ENCODE peak calls at places on chromosomes 2 and 18, in eight cellular contexts. I is HCT116, S is upper lobe of left lung, N is Panc1, O is K562, V is GM23338, Q is HepG2, H is GM12878. J is an unnamed sample.

GRCh38 chr2:23291274-23291673 is 93.7 kb upstream of the KLHL29 start:
- ATAC-seq in I (no peak), S (no peak), N (no peak), O (no peak), V (no peak), Q (no peak), H (no peak), J (peak)

GRCh38 chr2:225526731-225527427 is 127.4 kb downstream of the NYAP2 start:
- ATAC-seq in I (no peak), S (no peak), N (no peak), O (no peak), V (no peak), Q (no peak), H (no peak), J (no peak)

GRCh38 chr2:232420073-232420454 is 13.4 kb downstream of the ALPG start:
- ATAC-seq in I (no peak), S (no peak), N (peak), O (no peak), V (peak), Q (no peak), H (no peak), J (no peak)

GRCh38 chr18:48342125-48342524 is 67.1 kb downstream of the ZBTB7C start:
- ATAC-seq in I (no peak), S (no peak), N (no peak), O (no peak), V (no peak), Q (no peak), H (no peak), J (peak)

GRCh38 chr18:8812631-8813030 is 107.3 kb downstream of the MTCL1 start:
- ATAC-seq in I (no peak), S (no peak), N (no peak), O (no peak), V (no peak), Q (no peak), H (no peak), J (no peak)

GRCh38 chr2:231168460-231169139 is 29.8 kb upstream of the ARMC9 start:
- ATAC-seq in I (no peak), S (peak), N (no peak), O (no peak), V (no peak), Q (no peak), H (no peak), J (no peak)

GRCh38 chr2:149077861-149078260 is 39.4 kb downstream of the LYPD6B start:
- ATAC-seq in I (no peak), S (no peak), N (no peak), O (no peak), V (peak), Q (no peak), H (no peak), J (no peak)

GRCh38 chr2:207375207-207375875 is 154.4 kb upstream of the CREB1 start:
- ATAC-seq in I (no peak), S (no peak), N (no peak), O (no peak), V (no peak), Q (no peak), H (no peak), J (no peak)

GRCh38 chr2:113251118-113251517 is 27.6 kb downstream of the PAX8 start:
- ATAC-seq in I (no peak), S (no peak), N (no peak), O (peak), V (no peak), Q (peak), H (no peak), J (no peak)

GRCh38 chr18:49447810-49448745 is 12.4 kb downstream of the DYM start:
- ATAC-seq in I (peak), S (peak), N (peak), O (peak), V (peak), Q (peak), H (peak), J (no peak)

GRCh38 chr2:9697904-9698303 is 67.1 kb upstream of the YWHAQ start:
- ATAC-seq in I (no peak), S (no peak), N (no peak), O (no peak), V (no peak), Q (peak), H (peak), J (no peak)

GRCh38 chr18:52402814-52403213 is 62.8 kb downstream of the DCC start:
- ATAC-seq in I (no peak), S (no peak), N (no peak), O (no peak), V (no peak), Q (no peak), H (no peak), J (no peak)

GRCh38 chr18:33562741-33563140 is 15.3 kb upstream of the ASXL3 start:
- ATAC-seq in I (no peak), S (no peak), N (no peak), O (no peak), V (no peak), Q (no peak), H (no peak), J (no peak)

GRCh38 chr2:238700506-238701050 is 147.3 kb upstream of the TWIST2 start:
- ATAC-seq in I (no peak), S (no peak), N (no peak), O (no peak), V (no peak), Q (no peak), H (no peak), J (no peak)

GRCh38 chr2:60780741-60781140 is 24.7 kb downstream of the PAPOLG start:
- ATAC-seq in I (no peak), S (peak), N (no peak), O (no peak), V (no peak), Q (no peak), H (no peak), J (no peak)

DNA sequence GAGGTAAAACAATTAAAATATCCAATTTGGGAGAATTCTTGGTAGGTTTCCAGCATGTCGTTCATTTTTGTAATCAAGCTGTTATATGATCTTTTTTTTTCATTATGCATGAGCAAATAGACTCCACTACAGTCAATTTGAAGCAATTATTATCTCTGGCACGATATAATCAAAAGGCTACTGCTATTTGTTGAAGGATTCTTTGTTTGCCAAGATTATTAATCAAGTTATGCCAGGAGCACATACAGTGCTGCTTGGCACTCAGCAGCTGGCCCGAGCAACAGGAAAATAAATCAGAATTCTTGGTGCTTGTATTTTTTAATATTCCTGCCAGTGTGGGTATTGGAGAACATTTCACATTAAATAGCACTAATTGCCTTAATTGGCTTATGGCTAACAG is 279.5 kb downstream of the RND3 start:
- ATAC-seq in I (no peak), S (no peak), N (no peak), O (no peak), V (no peak), Q (no peak), H (no peak), J (no peak)
- TF ChIP-seq POLR2AphosphoS5 in I (no peak), S (no peak), N (no peak), O (no peak), V (no peak), Q (no peak), H (no peak), J (no peak)

GRCh38 chr2:217893440-217893839 is 109.4 kb downstream of the TNS1 start:
- ATAC-seq in I (no peak), S (no peak), N (no peak), O (no peak), V (no peak), Q (no peak), H (no peak), J (no peak)

GRCh38 chr2:217897091-217897715 is 105.6 kb downstream of the TNS1 start:
- ATAC-seq in I (no peak), S (no peak), N (no peak), O (no peak), V (no peak), Q (no peak), H (no peak), J (no peak)

GRCh38 chr2:217897816-217898806 is 104.7 kb downstream of the TNS1 start:
- ATAC-seq in I (no peak), S (peak), N (peak), O (no peak), V (peak), Q (no peak), H (no peak), J (peak)

GRCh38 chr2:217892560-217892959 is 110.2 kb downstream of the TNS1 start:
- ATAC-seq in I (no peak), S (no peak), N (no peak), O (no peak), V (no peak), Q (no peak), H (no peak), J (no peak)

GRCh38 chr2:217895070-217895635 is 107.6 kb downstream of the TNS1 start:
- ATAC-seq in I (no peak), S (no peak), N (no peak), O (no peak), V (no peak), Q (no peak), H (no peak), J (no peak)
- TF ChIP-seq POLR2AphosphoS5 in I (no peak), S (no peak), N (no peak), O (no peak), V (no peak), Q (no peak), H (no peak), J (no peak)

GRCh38 chr18:58043452-58044369 is at the start of gene NEDD4L:
- ATAC-seq in I (peak), S (peak), N (peak), O (peak), V (peak), Q (peak), H (peak), J (peak)
- TF ChIP-seq POLR2AphosphoS5 in I (peak), S (no peak), N (no peak), O (no peak), V (peak), Q (no peak), H (no peak), J (peak)

DNA sequence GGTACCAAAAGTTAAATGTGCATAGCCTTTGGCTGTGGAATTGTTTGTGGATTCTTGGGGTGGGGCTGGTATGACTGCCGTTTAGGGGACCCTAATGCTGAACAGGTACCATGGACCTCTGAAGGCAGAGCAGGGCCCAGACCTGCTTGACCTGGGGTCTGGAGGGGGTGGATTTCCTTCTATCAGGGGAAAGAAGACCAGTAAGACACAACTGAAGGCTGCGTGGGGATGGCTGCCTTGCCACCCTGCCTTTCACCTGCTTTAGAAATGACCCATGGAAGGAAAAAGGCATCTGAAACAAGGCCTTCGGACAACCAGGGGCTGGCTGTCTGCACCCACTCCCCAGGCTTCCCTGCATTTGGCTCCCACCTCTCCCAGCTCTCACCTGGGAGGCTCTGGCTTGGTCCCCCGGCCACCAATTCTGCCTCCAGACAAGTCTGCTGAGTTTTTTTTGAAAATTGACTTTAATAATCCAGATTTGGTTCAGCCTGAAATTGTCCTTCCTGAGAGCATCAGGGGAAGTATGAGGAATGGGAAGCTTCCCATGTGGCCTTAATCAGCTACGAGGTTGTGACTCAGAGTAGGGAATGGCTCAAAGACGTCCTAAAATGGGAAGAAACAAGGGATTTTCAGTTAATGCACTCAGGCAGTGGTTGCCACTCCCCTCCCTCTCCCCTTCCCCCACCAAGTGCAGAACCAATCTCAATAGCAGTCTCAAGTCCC is 17.8 kb upstream of the RESP18 start:
- ATAC-seq in I (no peak), S (no peak), N (no peak), O (no peak), V (no peak), Q (no peak), H (no peak), J (no peak)
- TF ChIP-seq POLR2AphosphoS5 in I (no peak), S (no peak), N (no peak), O (no peak), V (no peak), Q (no peak), H (no peak), J (no peak)

GRCh38 chr2:40874380-40874779 is 422.5 kb upstream of the SLC8A1 start:
- ATAC-seq in I (no peak), S (no peak), N (no peak), O (no peak), V (no peak), Q (no peak), H (no peak), J (no peak)
- TF ChIP-seq POLR2AphosphoS5 in I (no peak), S (no peak), N (no peak), O (no peak), V (no peak), Q (no peak), H (no peak), J (no peak)